ENCODE peak calls at places on chromosomes 1 and 21, in seven cellular contexts. E is Kasumi-1, R is mucosa of gallbladder, C is foreskin melanocyte, V is bronchial epithelial cell, G is lung microvascular endothelial cell, Y is posterior cingulate gyrus. M is an unnamed sample.

GRCh38 chr1:109978761-109979488 is 5.6 kb upstream of the AHCYL1 start:
- DNase-seq in E (no peak), R (no peak), C (no peak), V (no peak), G (peak; percentile 71), Y (no peak), M (no peak)

GRCh38 chr21:26818911-26819310 is 26.3 kb downstream of the ADAMTS1 start:
- DNase-seq in E (no peak), R (no peak), C (peak; percentile 44), V (no peak), G (no peak), Y (no peak), M (no peak)

GRCh38 chr1:116763116-116763786 is 9.0 kb downstream of the CD2 start:
- DNase-seq in E (no peak), R (no peak), C (no peak), V (no peak), G (no peak), Y (no peak), M (no peak)

GRCh38 chr1:3564921-3565831 is 46.1 kb downstream of the MEGF6 start:
- DNase-seq in E (peak; percentile 28), R (no peak), C (no peak), V (no peak), G (peak; percentile 34), Y (peak; percentile 22), M (peak; percentile 21)

GRCh38 chr1:50358962-50359361 is 64.3 kb downstream of the DMRTA2 start:
- DNase-seq in E (no peak), R (no peak), C (no peak), V (no peak), G (no peak), Y (no peak), M (no peak)

GRCh38 chr21:46065215-46065992 is 32.5 kb upstream of the COL6A2 start:
- DNase-seq in E (peak; percentile 50), R (peak; percentile 8), C (no peak), V (no peak), G (no peak), Y (no peak), M (no peak)

GRCh38 chr1:193905288-193906085 is 719.1 kb upstream of the B3GALT2 start:
- DNase-seq in E (no peak), R (no peak), C (peak; percentile 90), V (no peak), G (no peak), Y (no peak), M (no peak)

GRCh38 chr1:162502077-162502476 is 4.5 kb downstream of the UHMK1 start:
- DNase-seq in E (no peak), R (no peak), C (no peak), V (no peak), G (no peak), Y (no peak), M (no peak)

GRCh38 chr1:160664573-160665051 is 17.8 kb upstream of the SLAMF1 start:
- DNase-seq in E (no peak), R (no peak), C (no peak), V (no peak), G (no peak), Y (no peak), M (no peak)

GRCh38 chr1:193629875-193630274 is 443.5 kb upstream of the B3GALT2 start:
- DNase-seq in E (peak; percentile 3), R (no peak), C (peak; percentile 73), V (no peak), G (peak; percentile 71), Y (no peak), M (no peak)

GRCh38 chr1:113140588-113141446 is 67.8 kb downstream of the LRIG2 start:
- DNase-seq in E (peak; percentile 81), R (peak; percentile 72), C (peak; percentile 49), V (peak; percentile 47), G (peak; percentile 71), Y (peak; percentile 69), M (no peak)

GRCh38 chr21:38037416-38037815 is 121.2 kb upstream of the KCNJ6 start:
- DNase-seq in E (no peak), R (no peak), C (no peak), V (peak; percentile 72), G (peak; percentile 83), Y (no peak), M (no peak)

GRCh38 chr1:175702079-175702795 is 41.2 kb downstream of the TNR start:
- DNase-seq in E (no peak), R (peak; percentile 29), C (no peak), V (no peak), G (no peak), Y (no peak), M (no peak)

GRCh38 chr1:41678141-41678878 is 193.8 kb upstream of the EDN2 start:
- DNase-seq in E (no peak), R (peak; percentile 40), C (no peak), V (peak; percentile 75), G (no peak), Y (no peak), M (no peak)

GRCh38 chr1:66070491-66070890 is 277.8 kb downstream of the PDE4B start:
- DNase-seq in E (no peak), R (no peak), C (no peak), V (no peak), G (peak; percentile 2), Y (no peak), M (no peak)

GRCh38 chr21:40686526-40686925 is 160.4 kb downstream of the DSCAM start:
- DNase-seq in E (no peak), R (no peak), C (no peak), V (no peak), G (no peak), Y (no peak), M (no peak)

GRCh38 chr21:30515681-30516080 is 13.7 kb upstream of the KRTAP19-5 start:
- DNase-seq in E (no peak), R (no peak), C (no peak), V (no peak), G (no peak), Y (no peak), M (no peak)

GRCh38 chr1:217881131-217881543 is 250.0 kb downstream of the SPATA17 start:
- DNase-seq in E (no peak), R (no peak), C (no peak), V (no peak), G (no peak), Y (no peak), M (no peak)

GRCh38 chr1:109251277-109252166 is 2.2 kb downstream of the CELSR2 start:
- DNase-seq in E (no peak), R (no peak), C (no peak), V (no peak), G (no peak), Y (no peak), M (no peak)

M was measured in substantia nigra.